ENCODE peak calls at places on chromosomes 12 and 14, in eight cellular contexts. Y is tibial artery; N is kidney; M is GM23338; W is heart left ventricle; D is naive thymus-derived CD4-positive, alpha-beta T cell; T is foreskin fibroblast; C is adrenal gland. R is an unnamed sample.

GRCh38 chr12:116661341-116661740 is 76.5 kb downstream of the SPRING1 start:
- DNase-seq in Y (no peak), W (no peak), M (no peak), N (no peak), T (no peak), C (no peak), D (no peak), R (no peak)

GRCh38 chr14:70919774-70920173 is 12.5 kb downstream of the PCNX1 start:
- DNase-seq in M (peak; percentile 25), Y (no peak), C (no peak), N (no peak), D (no peak), T (peak; percentile 38), W (no peak), R (no peak)

GRCh38 chr12:108241961-108242360 is 97.2 kb downstream of the CMKLR1 start:
- DNase-seq in N (no peak), M (no peak), D (no peak), C (no peak), W (no peak), T (no peak), Y (no peak), R (no peak)

GRCh38 chr12:15662303-15662980 is 126.7 kb downstream of the EPS8 start:
- DNase-seq in M (no peak), D (no peak), Y (no peak), T (peak; percentile 87), N (no peak), W (no peak), C (no peak), R (peak; percentile 76)

GRCh38 chr14:97977711-97978261 is 1180.6 kb downstream of the VRK1 start:
- DNase-seq in T (no peak), W (peak; percentile 86), Y (peak; percentile 91), N (peak; percentile 92), C (peak; percentile 59), D (peak; percentile 83), M (no peak), R (no peak)

GRCh38 chr14:99422220-99423010 is 58.2 kb downstream of the SETD3 start:
- DNase-seq in W (no peak), M (no peak), C (no peak), T (no peak), D (no peak), Y (no peak), N (no peak), R (no peak)

GRCh38 chr12:57086951-57087688 is 1.8 kb upstream of the NAB2 start:
- DNase-seq in N (peak; percentile 99), W (peak; percentile 94), Y (peak; percentile 98), T (peak; percentile 98), C (peak; percentile 94), M (peak; percentile 85), D (peak; percentile 87), R (peak; percentile 85)

GRCh38 chr12:64522316-64522715 is 70.4 kb downstream of the TBK1 start:
- DNase-seq in W (no peak), N (no peak), T (peak; percentile 73), D (no peak), C (no peak), M (no peak), Y (no peak), R (peak; percentile 78)

GRCh38 chr14:26389646-26390508 is 208.0 kb downstream of the NOVA1 start:
- DNase-seq in W (no peak), N (no peak), M (no peak), Y (no peak), D (no peak), T (peak; percentile 58), C (no peak), R (peak; percentile 56)

GRCh38 chr12:68030248-68030647 is 41.0 kb downstream of the IFNG-AS1 start:
- DNase-seq in D (no peak), M (no peak), T (no peak), Y (no peak), W (no peak), N (no peak), C (no peak), R (no peak)

GRCh38 chr12:57452937-57453509 is 2.1 kb upstream of the INHBE start:
- DNase-seq in C (peak; percentile 93), Y (peak; percentile 86), T (peak; percentile 90), D (no peak), N (peak; percentile 87), W (peak; percentile 88), M (peak; percentile 95), R (peak; percentile 51)

GRCh38 chr14:58772814-58773620 is 135.3 kb downstream of the DACT1 start:
- DNase-seq in N (no peak), Y (no peak), W (no peak), C (no peak), M (peak; percentile 48), D (no peak), T (no peak), R (no peak)

GRCh38 chr12:113052326-113052725 is 4.2 kb upstream of the DTX1 start:
- DNase-seq in M (no peak), N (no peak), W (no peak), T (no peak), Y (no peak), C (no peak), D (no peak), R (no peak)

GRCh38 chr12:18139989-18140596 is 50.1 kb upstream of the RERGL start:
- DNase-seq in W (no peak), Y (no peak), M (peak; percentile 63), C (no peak), T (peak; percentile 53), D (no peak), N (no peak), R (no peak)

GRCh38 chr12:40192704-40193255 is 32.0 kb upstream of the LRRK2 start:
- DNase-seq in T (no peak), W (no peak), Y (no peak), D (no peak), M (no peak), C (no peak), N (no peak), R (no peak)

GRCh38 chr12:77058740-77059139 is 6.6 kb downstream of the E2F7 start:
- DNase-seq in D (no peak), Y (no peak), T (peak; percentile 57), M (no peak), N (no peak), W (no peak), C (no peak), R (no peak)

GRCh38 chr12:115233891-115234543 is 550.0 kb upstream of the TBX3 start:
- DNase-seq in D (no peak), N (no peak), Y (no peak), C (no peak), W (no peak), M (peak; percentile 57), T (peak; percentile 20), R (no peak)

GRCh38 chr12:24795699-24796385 is 153.1 kb downstream of the BCAT1 start:
- DNase-seq in D (no peak), M (no peak), C (no peak), W (no peak), Y (no peak), T (no peak), N (no peak), R (no peak)

GRCh38 chr12:67996347-67996746 is 7.1 kb downstream of the IFNG-AS1 start:
- DNase-seq in M (no peak), Y (no peak), T (no peak), N (no peak), D (no peak), W (no peak), C (no peak), R (no peak)

GRCh38 chr12:124921200-124922008 is 7.0 kb upstream of the UBC start:
- DNase-seq in C (peak; percentile 87), Y (peak; percentile 78), D (peak; percentile 77), W (peak; percentile 50), N (no peak), T (peak; percentile 81), M (peak; percentile 76), R (no peak)

GRCh38 chr12:77841467-77842054 is 10.9 kb downstream of the NAV3 start:
- DNase-seq in T (no peak), M (no peak), N (no peak), Y (no peak), W (no peak), D (no peak), C (peak; percentile 65), R (no peak)

GRCh38 chr12:111396726-111397445 is 8.8 kb upstream of the SH2B3 start:
- DNase-seq in W (peak; percentile 86), C (peak; percentile 90), T (peak; percentile 98), N (peak; percentile 97), M (peak; percentile 88), Y (peak; percentile 89), D (peak; percentile 79), R (no peak)
- H3K4me3 ChIP-seq in W (no peak overlapping the region), C (peak overlapping the region; percentile 46), T (no peak overlapping the region), N (no peak overlapping the region), M (peak overlapping the region; percentile 30), Y (peak overlapping the region; percentile 34), D (no peak overlapping the region), R (peak overlapping the region; percentile 27)

DNA sequence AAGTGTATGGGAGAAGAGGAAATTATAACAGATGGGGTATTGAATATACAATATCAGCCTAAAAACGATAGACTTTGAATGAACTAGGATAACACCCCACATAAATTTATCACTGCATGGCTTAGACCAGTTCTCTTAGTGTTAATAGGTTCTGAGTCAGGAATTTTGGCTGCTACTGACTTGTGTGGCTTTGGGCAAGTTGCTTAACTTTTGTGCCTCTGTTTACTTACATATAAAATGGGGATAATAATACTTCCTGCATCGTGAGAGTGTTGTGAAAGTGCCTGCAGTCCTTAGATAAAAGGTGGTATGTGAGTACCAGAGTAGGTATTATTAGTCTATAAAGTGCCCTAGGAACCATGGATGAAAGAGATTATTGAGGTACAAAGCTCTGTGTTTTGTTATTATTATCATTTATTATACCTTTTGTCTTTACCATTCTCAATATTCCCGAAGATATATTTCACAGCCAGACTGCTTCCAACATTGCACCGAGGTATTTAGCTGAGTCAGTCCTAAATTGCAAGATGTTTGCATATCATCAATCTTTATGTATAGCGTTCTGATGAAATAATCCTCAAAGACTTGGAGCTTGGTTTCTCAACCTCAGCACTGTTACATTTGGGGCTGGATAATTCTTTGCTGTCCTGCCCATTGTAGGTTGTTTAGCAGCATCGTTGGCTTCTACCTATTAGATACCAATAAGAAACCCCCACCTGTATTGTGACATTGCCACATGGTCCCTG is 2.3 kb upstream of the PAWR start:
- DNase-seq in T (no peak), D (no peak), Y (no peak), W (no peak), C (no peak), N (no peak), M (no peak), R (no peak)
- H3K4me3 ChIP-seq in T (no peak overlapping the region), D (no peak overlapping the region), Y (peak overlapping the region; percentile 97), W (no peak overlapping the region), C (no peak overlapping the region), N (no peak overlapping the region), M (peak overlapping the region; percentile 80), R (no peak overlapping the region)

DNA sequence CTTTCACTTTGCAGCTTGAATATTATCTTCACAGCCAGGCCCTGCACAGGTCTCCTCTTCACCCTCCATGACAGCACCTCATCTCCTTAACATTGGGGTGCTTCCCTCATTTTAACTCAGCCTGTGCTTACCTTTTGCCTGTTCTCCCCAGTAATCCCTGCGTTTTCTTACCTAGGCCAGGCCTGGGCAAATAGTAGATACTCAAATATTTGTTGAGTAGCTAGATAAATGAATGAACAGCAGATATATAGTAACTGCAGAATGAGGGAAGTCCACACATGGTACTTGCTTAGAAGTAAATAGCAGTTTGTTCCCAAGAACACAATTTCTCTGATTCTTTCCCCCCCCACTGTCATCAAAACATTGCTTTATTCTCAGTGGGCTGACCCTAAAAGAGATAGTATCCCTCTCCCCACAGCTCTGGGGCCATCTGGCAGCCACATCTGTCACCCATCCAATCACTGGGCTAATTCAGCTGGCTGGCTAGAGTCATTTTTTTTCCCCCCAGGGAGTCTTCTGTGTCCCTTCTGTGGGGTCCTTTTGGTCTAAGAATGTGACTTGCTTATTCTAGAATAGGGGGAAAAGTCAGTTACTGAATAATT is 43.2 kb downstream of the APPL2 start:
- DNase-seq in C (no peak), T (no peak), W (no peak), D (no peak), M (no peak), Y (no peak), N (no peak), R (no peak)
- H3K4me3 ChIP-seq in C (no peak overlapping the region), T (no peak overlapping the region), W (no peak overlapping the region), D (no peak overlapping the region), M (no peak overlapping the region), Y (no peak overlapping the region), N (no peak overlapping the region), R (no peak overlapping the region)

GRCh38 chr14:36580856-36581831 is 1.3 kb downstream of the NKX2-8 start:
- DNase-seq in M (peak; percentile 83), D (no peak), Y (no peak), W (no peak), C (no peak), N (peak; percentile 72), T (peak; percentile 58), R (no peak)
- H3K4me3 ChIP-seq in M (peak overlapping the region; percentile 55), D (no peak overlapping the region), Y (peak overlapping the region; percentile 54), W (peak overlapping the region; percentile 30), C (peak overlapping the region; percentile 36), N (peak overlapping the region; percentile 64), T (peak overlapping the region; percentile 47), R (peak overlapping the region; percentile 44)

R was measured in skeletal muscle cell.